ENCODE peak calls at places on chromosomes 16 and 17, in nine cellular contexts. P is left ventricle myocardium inferior, T is breast epithelium, U is foreskin keratinocyte, A is mucosa of descending colon, X is H9, L is pancreas, R is MM.1S, E is IMR-90. J is an unnamed sample.

GRCh38 chr16:23323224-23324030 is 21.3 kb downstream of the SCNN1B start:
- DNase-seq in P (no peak), T (no peak), U (no peak), A (no peak), X (no peak), L (no peak), R (peak; percentile 70), E (no peak), J (no peak)

GRCh38 chr17:7774037-7774659 is 56.6 kb downstream of the DNAH2 start:
- DNase-seq in P (no peak), T (no peak), U (no peak), A (no peak), X (no peak), L (no peak), R (no peak), E (peak; percentile 78), J (no peak)

GRCh38 chr17:67546578-67547527 is 169.8 kb downstream of the PITPNC1 start:
- DNase-seq in P (peak; percentile 60), T (no peak), U (no peak), A (peak; percentile 77), X (peak; percentile 47), L (peak; percentile 43), R (no peak), E (peak; percentile 71), J (peak; percentile 63)

GRCh38 chr16:27405546-27406451 is 3.8 kb downstream of the IL21R start:
- DNase-seq in P (no peak), T (no peak), U (no peak), A (no peak), X (no peak), L (no peak), R (no peak), E (peak; percentile 17), J (no peak)

GRCh38 chr17:76872221-76872873 is 4.1 kb downstream of the MGAT5B start:
- DNase-seq in P (no peak), T (peak; percentile 70), U (peak; percentile 86), A (no peak), X (no peak), L (no peak), R (peak; percentile 90), E (peak; percentile 96), J (no peak)

GRCh38 chr16:48501516-48502377 is 108.2 kb downstream of the N4BP1 start:
- DNase-seq in P (no peak), T (no peak), U (no peak), A (no peak), X (no peak), L (no peak), R (no peak), E (no peak), J (no peak)

GRCh38 chr17:69961488-69962145 is 113.4 kb upstream of the KCNJ16 start:
- DNase-seq in P (no peak), T (no peak), U (no peak), A (no peak), X (peak; percentile 73), L (peak; percentile 8), R (peak; percentile 35), E (peak; percentile 47), J (no peak)

GRCh38 chr17:39235555-39236221 is 9.9 kb upstream of the STAC2 start:
- DNase-seq in P (no peak), T (no peak), U (no peak), A (no peak), X (peak; percentile 94), L (no peak), R (peak; percentile 74), E (peak; percentile 57), J (no peak)

GRCh38 chr17:72184805-72185204 is 64.0 kb downstream of the SOX9 start:
- DNase-seq in P (peak; percentile 44), T (no peak), U (no peak), A (no peak), X (no peak), L (no peak), R (no peak), E (peak; percentile 62), J (no peak)

GRCh38 chr16:17271687-17272086 is 199.1 kb downstream of the XYLT1 start:
- DNase-seq in P (no peak), T (no peak), U (no peak), A (no peak), X (no peak), L (peak; percentile 53), R (no peak), E (peak; percentile 8), J (no peak)

GRCh38 chr16:30416047-30416603 is 8.7 kb downstream of the ZNF771 start:
- DNase-seq in P (no peak), T (no peak), U (no peak), A (no peak), X (no peak), L (no peak), R (no peak), E (no peak), J (no peak)

GRCh38 chr16:19555938-19556778 is 655 bp downstream of the VPS35L start:
- DNase-seq in P (no peak), T (no peak), U (peak; percentile 13), A (no peak), X (peak; percentile 95), L (peak; percentile 34), R (peak; percentile 77), E (peak; percentile 26), J (no peak)

GRCh38 chr17:81230043-81230820 is 7.5 kb upstream of the CEP131 start:
- DNase-seq in P (no peak), T (no peak), U (no peak), A (no peak), X (no peak), L (no peak), R (no peak), E (no peak), J (no peak)

GRCh38 chr17:65557349-65558310 is 3.8 kb downstream of the AXIN2 start:
- DNase-seq in P (no peak), T (no peak), U (no peak), A (peak; percentile 51), X (no peak), L (no peak), R (no peak), E (peak; percentile 55), J (no peak)

GRCh38 chr17:13362341-13363122 is 239.2 kb downstream of the HS3ST3A1 start:
- DNase-seq in P (no peak), T (no peak), U (no peak), A (no peak), X (no peak), L (no peak), R (no peak), E (peak; percentile 91), J (no peak)

GRCh38 chr16:89610108-89610453 is 3.4 kb upstream of the DPEP1 start:
- DNase-seq in P (no peak), T (no peak), U (no peak), A (no peak), X (no peak), L (no peak), R (no peak), E (no peak), J (no peak)
- H3K4me1 ChIP-seq in P (no peaks in the 10 kb centered on the region), T (no peaks in the 10 kb centered on the region), U (no peaks in the 10 kb centered on the region), A (no peaks in the 10 kb centered on the region), X (no peaks in the 10 kb centered on the region), L (peaks cover 6% of the 10 kb centered on the region), R (peaks cover 10% of the 10 kb centered on the region), E (no peaks in the 10 kb centered on the region), J (no peaks in the 10 kb centered on the region)

DNA sequence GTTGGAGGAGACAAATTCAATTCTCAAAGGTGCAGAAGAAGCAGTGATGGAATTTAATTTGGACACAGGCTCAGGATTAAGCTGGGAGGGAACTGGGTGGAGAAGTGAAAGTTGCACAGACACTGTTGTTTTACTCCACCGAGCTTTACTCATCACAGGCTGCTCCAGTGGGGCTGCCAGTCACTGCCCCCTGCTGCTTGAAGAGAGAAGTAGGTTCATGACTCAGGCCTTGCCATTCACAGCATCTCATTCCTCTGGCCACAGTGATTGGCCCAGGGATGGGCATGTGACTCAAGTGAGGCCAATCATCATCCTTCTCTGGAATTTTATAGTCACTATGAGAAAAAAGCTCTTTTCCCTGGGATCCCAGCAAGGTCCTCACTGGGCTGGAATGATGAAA is 11.8 kb downstream of the GNAO1 start:
- DNase-seq in P (no peak), T (no peak), U (peak; percentile 2), A (no peak), X (peak; percentile 70), L (no peak), R (peak; percentile 30), E (peak; percentile 6), J (no peak)
- TF ChIP-seq CTCF in P (peak; percentile 48), T (no peak), U (peak; percentile 56), A (no peak), X (peak; percentile 58), L (no peak), R (peak; percentile 44), E (peak; percentile 26), J (peak; percentile 36)

GRCh38 chr17:58007781-58008706 is 998 bp upstream of the SRSF1 start:
- DNase-seq in P (no peak), T (no peak), U (no peak), A (peak; percentile 36), X (peak; percentile 39), L (no peak), R (no peak), E (no peak), J (no peak)

GRCh38 chr17:58006563-58006923 is 503 bp downstream of the SRSF1 start:
- DNase-seq in P (peak; percentile 75), T (peak; percentile 79), U (peak; percentile 41), A (peak; percentile 82), X (peak; percentile 66), L (peak; percentile 66), R (peak; percentile 59), E (peak; percentile 71), J (peak; percentile 86)

GRCh38 chr17:58005728-58006562 is 1.1 kb downstream of the SRSF1 start:
- DNase-seq in P (no peak), T (no peak), U (no peak), A (no peak), X (no peak), L (no peak), R (no peak), E (no peak), J (no peak)

GRCh38 chr17:58006924-58007780 is at the start of gene SRSF1:
- DNase-seq in P (peak; percentile 98), T (peak; percentile 94), U (peak; percentile 95), A (peak; percentile 97), X (peak; percentile 99), L (peak; percentile 95), R (peak; percentile 99), E (peak; percentile 98), J (peak; percentile 98)

DNA sequence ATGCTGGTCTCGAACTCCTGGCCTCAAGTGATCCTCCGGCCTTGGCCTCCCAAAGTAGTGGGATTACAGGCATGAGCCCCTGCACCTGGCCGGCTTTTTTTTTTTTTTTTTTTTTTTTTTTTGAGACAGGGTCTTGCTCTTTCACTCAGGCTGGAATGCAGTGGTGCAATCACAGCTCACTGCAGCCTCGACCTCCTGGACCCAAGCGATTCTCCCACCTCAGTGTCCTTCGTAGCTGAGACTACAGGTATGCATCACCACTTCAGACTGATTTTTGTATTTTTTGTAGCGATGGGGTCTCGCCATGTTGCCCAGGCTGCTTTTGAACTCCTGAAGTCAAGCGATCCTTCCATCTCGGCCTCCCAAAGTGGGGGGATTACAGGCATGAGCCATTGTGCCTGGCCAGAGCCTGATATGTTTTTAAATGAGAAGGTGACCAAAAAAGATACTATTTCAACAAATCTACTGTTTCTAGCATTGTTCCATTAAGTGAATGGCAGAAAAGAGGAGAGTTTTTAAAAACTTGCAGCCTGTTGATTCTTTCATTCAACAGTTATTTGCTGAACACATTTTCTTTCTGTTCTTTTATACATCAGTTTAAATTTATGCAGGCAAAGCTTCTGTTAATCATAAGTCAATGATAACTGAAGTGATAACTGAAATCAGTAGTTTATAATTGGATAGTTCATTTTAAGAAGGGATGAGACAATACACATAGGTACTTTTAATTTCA is 3.2 kb upstream of the SRSF1 start:
- DNase-seq in P (no peak), T (no peak), U (no peak), A (no peak), X (no peak), L (no peak), R (no peak), E (no peak), J (no peak)
- H3K4me1 ChIP-seq in P (peaks cover 29% of the 10 kb centered on the region), T (peaks cover 3% of the 10 kb centered on the region), U (peaks cover 9% of the 10 kb centered on the region), A (peaks cover 9% of the 10 kb centered on the region), X (peaks cover 2% of the 10 kb centered on the region), L (peaks cover 7% of the 10 kb centered on the region), R (peaks cover 5% of the 10 kb centered on the region), E (peaks cover 1% of the 10 kb centered on the region), J (peaks cover 19% of the 10 kb centered on the region)

GRCh38 chr17:48293319-48294192 is 136.5 kb downstream of the SKAP1 start:
- DNase-seq in P (no peak), T (no peak), U (no peak), A (no peak), X (no peak), L (no peak), R (no peak), E (no peak), J (no peak)
- TF ChIP-seq CTCF in P (no peak), T (no peak), U (no peak), A (no peak), X (peak; percentile 24), L (no peak), R (no peak), E (no peak), J (no peak)

J was measured in lower lobe of right lung.